ENCODE peak calls at places on chromosomes 13 and 19, in eight cellular contexts. D is nephron progenitor cell; R is GM13977; L is EL; J is neural progenitor cell; I is activated T-helper 2 cell treated with anti-CD3 and anti-CD28 coated beads, Interferon-gamma antibody, Interleukin-2, Interleukin-4, amounts not matched to agents 10 μg/mL and 5 μg/mL and 100 μg/mL, durations not matched to agents 14 hours and 24 hours and 36 hours; U is lung microvascular endothelial cell; F is Jurkat, Clone E6-1. T is an unnamed sample.

GRCh38 chr19:47230122-47230920 is 678 bp downstream of the BBC3 start:
- DNase-seq in U (peak; percentile 71), F (no peak), R (peak; percentile 87), L (peak; percentile 49), I (peak; percentile 75), D (peak; percentile 75), J (peak; percentile 77), T (no peak)

GRCh38 chr13:27026396-27026795 is 145.2 kb downstream of the USP12 start:
- DNase-seq in D (no peak), F (no peak), R (no peak), I (no peak), L (no peak), U (no peak), J (no peak), T (no peak)

GRCh38 chr13:75423946-75424345 is 58.0 kb downstream of the TBC1D4 start:
- DNase-seq in D (no peak), I (no peak), L (no peak), F (no peak), R (no peak), J (no peak), U (no peak), T (no peak)

GRCh38 chr13:74557870-74558269 is 423.7 kb upstream of the KLF12 start:
- DNase-seq in F (no peak), I (no peak), R (no peak), L (no peak), U (no peak), D (no peak), J (no peak), T (no peak)

GRCh38 chr13:77519808-77520207 is 15.7 kb upstream of the SCEL start:
- DNase-seq in R (no peak), J (no peak), I (no peak), L (no peak), F (no peak), U (peak; percentile 54), D (no peak), T (no peak)

GRCh38 chr13:55219538-55219937 is 1921.2 kb upstream of the PRR20A start:
- DNase-seq in D (no peak), I (no peak), J (peak; percentile 21), L (no peak), R (no peak), U (no peak), F (no peak), T (no peak)

GRCh38 chr13:39035204-39035603 is 2.7 kb downstream of the PROSER1 start:
- DNase-seq in D (no peak), J (no peak), L (no peak), F (no peak), I (no peak), R (no peak), U (no peak), T (no peak)

GRCh38 chr13:99982021-99982740 is 597 bp downstream of the ZIC2 start:
- DNase-seq in I (no peak), L (no peak), U (peak; percentile 59), J (peak; percentile 77), D (peak; percentile 61), F (no peak), R (no peak), T (no peak)

GRCh38 chr19:6516018-6516658 is 14.0 kb upstream of the TUBB4A start:
- DNase-seq in I (peak; percentile 76), R (peak; percentile 93), D (peak; percentile 97), J (peak; percentile 96), F (peak; percentile 91), U (peak; percentile 96), L (peak; percentile 96), T (peak; percentile 82)

GRCh38 chr19:4547303-4548237 is 7.7 kb upstream of the LRG1 start:
- DNase-seq in I (no peak), R (no peak), L (no peak), F (no peak), U (peak; percentile 69), J (no peak), D (no peak), T (no peak)

GRCh38 chr13:20148501-20149183 is 12.2 kb downstream of the GJA3 start:
- DNase-seq in D (no peak), J (no peak), L (no peak), U (no peak), F (no peak), I (no peak), R (no peak), T (no peak)

GRCh38 chr13:80399340-80400163 is 58.6 kb upstream of the SPRY2 start:
- DNase-seq in R (no peak), U (no peak), I (no peak), F (peak; percentile 87), D (no peak), L (no peak), J (peak; percentile 10), T (no peak)

GRCh38 chr19:13195678-13196077 is 45.5 kb downstream of the IER2 start:
- DNase-seq in D (peak; percentile 56), U (no peak), J (peak; percentile 79), I (peak; percentile 33), L (no peak), R (peak; percentile 65), F (peak; percentile 21), T (peak; percentile 31)

GRCh38 chr13:51154029-51154555 is 43.0 kb upstream of the C13orf42 start:
- DNase-seq in D (no peak), J (no peak), R (no peak), U (peak; percentile 93), F (no peak), L (no peak), I (no peak), T (no peak)

GRCh38 chr19:47228937-47229673 is 1.9 kb downstream of the BBC3 start:
- DNase-seq in D (no peak), U (peak; percentile 64), L (peak; percentile 46), R (peak; percentile 28), I (peak; percentile 37), J (peak; percentile 40), F (no peak), T (no peak)

GRCh38 chr19:11513946-11514345 is 8.3 kb upstream of the ZNF653 start:
- DNase-seq in D (no peak), J (no peak), R (no peak), L (no peak), F (no peak), I (no peak), U (no peak), T (no peak)

T was measured in SK-N-DZ.